ENCODE peak calls at places on chromosome 4, in nine cellular contexts. M is adrenal gland; G is progenitor cell of endocrine pancreas; Y is activated T-cell treated with anti-CD3 and anti-CD28 coated beads, Interleukin-2, amount 50 U/mL, for 72 hours; T is hepatocyte; W is stimulated activated naive CD8-positive, alpha-beta T cell treated with anti-CD3 and anti-CD28 coated beads, Interleukin-15, amount 100 ng/mL, for 72 hours; K is fibroblast of mammary gland; L is Peyer's patch; D is occipital lobe. C is an unnamed sample.

GRCh38 chr4:40563401-40563800 is 66.3 kb downstream of the RBM47 start:
- DNase-seq in D (no peak), M (no peak), G (no peak), Y (no peak), W (no peak), K (no peak), T (no peak), L (no peak), C (no peak)

GRCh38 chr4:94507708-94508107 is 56.0 kb downstream of the PDLIM5 start:
- DNase-seq in L (no peak), Y (no peak), T (peak), K (peak), G (no peak), D (no peak), W (no peak), M (peak), C (no peak)

GRCh38 chr4:144509088-144509854 is 136.7 kb upstream of the HHIP start:
- DNase-seq in T (no peak), K (peak), L (no peak), W (no peak), G (no peak), D (no peak), M (no peak), Y (no peak), C (no peak)

GRCh38 chr4:41638806-41639205 is 100.8 kb downstream of the LIMCH1 start:
- DNase-seq in G (no peak), L (no peak), T (no peak), D (no peak), M (no peak), K (no peak), Y (no peak), W (no peak), C (no peak)

GRCh38 chr4:181819951-181820350 is 423.3 kb upstream of the TENM3 start:
- DNase-seq in G (no peak), Y (no peak), T (peak), K (peak), L (no peak), M (no peak), W (no peak), D (no peak), C (peak)

GRCh38 chr4:39710098-39710896 is 12.4 kb downstream of the UBE2K start:
- DNase-seq in G (no peak), Y (no peak), M (no peak), T (no peak), L (no peak), D (no peak), K (no peak), W (no peak), C (no peak)

GRCh38 chr4:13208558-13209193 is 275.5 kb downstream of the RAB28 start:
- DNase-seq in M (no peak), D (no peak), K (no peak), G (no peak), T (no peak), Y (no peak), L (no peak), W (no peak), C (peak)

GRCh38 chr4:43352859-43353258 is 460.3 kb downstream of the GRXCR1 start:
- DNase-seq in L (no peak), W (no peak), T (no peak), M (no peak), K (no peak), G (no peak), D (no peak), Y (no peak), C (no peak)

GRCh38 chr4:123398151-123398802 is 1.7 kb downstream of the SPRY1 start:
- DNase-seq in M (peak), Y (peak), K (peak), L (peak), T (peak), G (peak), D (peak), W (peak), C (peak)

GRCh38 chr4:1490906-1491629 is 84.8 kb upstream of the NKX1-1 start:
- DNase-seq in W (no peak), K (no peak), G (no peak), Y (no peak), D (no peak), T (no peak), L (no peak), M (no peak), C (no peak)

GRCh38 chr4:110480031-110480549 is 4.1 kb downstream of the ENPEP start:
- DNase-seq in M (no peak), Y (no peak), K (peak), W (no peak), T (peak), G (no peak), L (no peak), D (no peak), C (no peak)

GRCh38 chr4:128787509-128788311 is 21.8 kb upstream of the JADE1 start:
- DNase-seq in M (no peak), D (no peak), G (no peak), L (no peak), T (no peak), W (no peak), K (peak), Y (no peak), C (no peak)

GRCh38 chr4:8607603-8608481 is 15.3 kb downstream of the CPZ start:
- DNase-seq in W (peak), K (no peak), G (peak), L (no peak), T (peak), D (no peak), M (no peak), Y (peak), C (peak)

GRCh38 chr4:95426455-95426854 is 122.3 kb downstream of the UNC5C start:
- DNase-seq in K (no peak), L (no peak), W (no peak), Y (no peak), T (no peak), D (no peak), M (no peak), G (no peak), C (no peak)

GRCh38 chr4:110211007-110211769 is 12.8 kb upstream of the ELOVL6 start:
- DNase-seq in W (no peak), G (no peak), M (peak), T (peak), Y (peak), L (no peak), D (peak), K (peak), C (peak)

C was measured in DMS53.